ENCODE peak calls at places on chromosome 11, in eight cellular contexts. B, X, J, Y, T, V, Z and E are unnamed samples.

GRCh38 chr11:20026629-20027545 is 133.4 kb downstream of the DBX1 start:
- DNase-seq in B (no peak), X (no peak), J (no peak), Y (no peak), T (no peak), V (no peak), Z (no peak), E (no peak)

GRCh38 chr11:126355926-126356897 is 726 bp downstream of the ST3GAL4 start:
- DNase-seq in B (no peak), X (peak), J (no peak), Y (no peak), T (no peak), V (no peak), Z (no peak), E (peak)

GRCh38 chr11:12235549-12235944 is 125.2 kb downstream of the MICAL2 start:
- DNase-seq in B (no peak), X (no peak), J (no peak), Y (no peak), T (no peak), V (no peak), Z (no peak), E (no peak)

GRCh38 chr11:131681875-131682274 is 311.5 kb downstream of the NTM start:
- DNase-seq in B (no peak), X (no peak), J (no peak), Y (no peak), T (no peak), V (no peak), Z (no peak), E (no peak)

GRCh38 chr11:47148903-47149535 is 27.7 kb downstream of the ARFGAP2 start:
- DNase-seq in B (no peak), X (no peak), J (no peak), Y (no peak), T (peak), V (no peak), Z (no peak), E (no peak)

GRCh38 chr11:99584822-99585221 is 564.1 kb downstream of the CNTN5 start:
- DNase-seq in B (no peak), X (no peak), J (no peak), Y (no peak), T (no peak), V (no peak), Z (no peak), E (no peak)

GRCh38 chr11:87236368-87236767 is 198.6 kb downstream of the TMEM135 start:
- DNase-seq in B (no peak), X (no peak), J (no peak), Y (no peak), T (no peak), V (no peak), Z (no peak), E (no peak)

GRCh38 chr11:75668508-75669297 is at the start of gene MAP6:
- DNase-seq in B (no peak), X (peak), J (no peak), Y (no peak), T (peak), V (no peak), Z (no peak), E (no peak)

GRCh38 chr11:46238967-46239800 is 38.3 kb upstream of the CREB3L1 start:
- DNase-seq in B (peak), X (peak), J (peak), Y (peak), T (peak), V (peak), Z (peak), E (peak)

GRCh38 chr11:125626381-125626950 is 1.5 kb downstream of the CHEK1 start:
- DNase-seq in B (no peak), X (no peak), J (peak), Y (peak), T (no peak), V (peak), Z (no peak), E (no peak)

GRCh38 chr11:56624661-56625110 is 10.0 kb upstream of the OR5M1 start:
- DNase-seq in B (no peak), X (no peak), J (no peak), Y (no peak), T (peak), V (no peak), Z (no peak), E (peak)

GRCh38 chr11:6377902-6378694 is 12.2 kb upstream of the SMPD1 start:
- DNase-seq in B (no peak), X (no peak), J (peak), Y (no peak), T (no peak), V (no peak), Z (no peak), E (no peak)

GRCh38 chr11:71265559-71266092 is 13.2 kb upstream of the SHANK2 start:
- DNase-seq in B (no peak), X (no peak), J (no peak), Y (no peak), T (no peak), V (no peak), Z (no peak), E (no peak)

GRCh38 chr11:86672007-86672621 is at the start of gene ME3:
- DNase-seq in B (peak), X (peak), J (no peak), Y (peak), T (peak), V (no peak), Z (no peak), E (no peak)

GRCh38 chr11:119340335-119341221 is at the start of gene C1QTNF5:
- DNase-seq in B (no peak), X (no peak), J (no peak), Y (no peak), T (peak), V (no peak), Z (no peak), E (no peak)

GRCh38 chr11:34909955-34910354 is 6.2 kb downstream of the APIP start:
- DNase-seq in B (no peak), X (no peak), J (no peak), Y (no peak), T (no peak), V (no peak), Z (no peak), E (no peak)

GRCh38 chr11:104096900-104097299 is 60.5 kb downstream of the DDI1 start:
- DNase-seq in B (no peak), X (no peak), J (no peak), Y (no peak), T (no peak), V (no peak), Z (no peak), E (no peak)

GRCh38 chr11:86800076-86800955 is at the start of gene PRSS23:
- DNase-seq in B (no peak), X (peak), J (no peak), Y (no peak), T (peak), V (no peak), Z (no peak), E (peak)

GRCh38 chr11:126808851-126809250 is 191.7 kb downstream of the KIRREL3 start:
- DNase-seq in B (no peak), X (no peak), J (no peak), Y (no peak), T (no peak), V (no peak), Z (no peak), E (no peak)

GRCh38 chr11:59207988-59208432 is 4.7 kb downstream of the MPEG1 start:
- DNase-seq in B (no peak), X (peak), J (peak), Y (peak), T (no peak), V (no peak), Z (peak), E (no peak)

GRCh38 chr11:33478111-33478573 is 221.0 kb downstream of the HIPK3 start:
- DNase-seq in B (no peak), X (no peak), J (no peak), Y (no peak), T (no peak), V (no peak), Z (no peak), E (no peak)

GRCh38 chr11:76512851-76513653 is 68.2 kb downstream of the EMSY start:
- DNase-seq in B (no peak), X (no peak), J (no peak), Y (no peak), T (no peak), V (no peak), Z (no peak), E (no peak)

GRCh38 chr11:126914166-126914565 is 86.4 kb downstream of the KIRREL3 start:
- DNase-seq in B (no peak), X (no peak), J (no peak), Y (no peak), T (no peak), V (no peak), Z (no peak), E (no peak)

GRCh38 chr11:117588166-117588810 is 208.7 kb downstream of the DSCAML1 start:
- DNase-seq in B (no peak), X (no peak), J (no peak), Y (no peak), T (no peak), V (no peak), Z (no peak), E (no peak)

GRCh38 chr11:67656278-67656922 is 5.9 kb upstream of the ACY3 start:
- DNase-seq in B (no peak), X (no peak), J (no peak), Y (no peak), T (no peak), V (no peak), Z (no peak), E (no peak)

GRCh38 chr11:95918056-95918455 is 5.9 kb downstream of the MTMR2 start:
- DNase-seq in B (no peak), X (no peak), J (no peak), Y (no peak), T (no peak), V (no peak), Z (no peak), E (no peak)

GRCh38 chr11:19526119-19526518 is 186.5 kb upstream of the NAV2 start:
- DNase-seq in B (no peak), X (no peak), J (no peak), Y (no peak), T (no peak), V (no peak), Z (no peak), E (no peak)

GRCh38 chr11:108223449-108224149 is 732 bp downstream of the ATM start:
- DNase-seq in B (no peak), X (no peak), J (peak), Y (peak), T (no peak), V (no peak), Z (peak), E (no peak)